ENCODE peak calls at places on chromosomes 11 and 22, in four cellular contexts. A is psoas muscle, W is A549, P is coronary artery. T is an unnamed sample.

GRCh38 chr11:94727766-94728165 is 40.4 kb upstream of the AMOTL1 start:
- DNase-seq in A (no peak), W (no peak), P (no peak), T (no peak)

GRCh38 chr11:71163371-71163770 is 89.0 kb downstream of the SHANK2 start:
- DNase-seq in A (no peak), W (no peak), P (no peak), T (no peak)

GRCh38 chr22:22901578-22902218 is 14.1 kb downstream of the IGLL5 start:
- DNase-seq in A (no peak), W (no peak), P (no peak), T (no peak)

GRCh38 chr22:47944941-47945340 is 1182.5 kb downstream of the TBC1D22A start:
- DNase-seq in A (no peak), W (no peak), P (no peak), T (no peak)

GRCh38 chr11:99154277-99154676 is 133.5 kb downstream of the CNTN5 start:
- DNase-seq in A (no peak), W (no peak), P (no peak), T (no peak)

GRCh38 chr11:12418019-12418611 is 40.7 kb downstream of the PARVA start:
- DNase-seq in A (no peak), W (no peak), P (no peak), T (peak)

GRCh38 chr11:60772666-60773065 is 12.5 kb upstream of the MS4A10 start:
- DNase-seq in A (no peak), W (no peak), P (no peak), T (no peak)

GRCh38 chr11:96306933-96307747 is 35.9 kb downstream of the MAML2 start:
- DNase-seq in A (peak), W (peak), P (peak), T (peak)

GRCh38 chr22:23071163-23072034 is 1.1 kb downstream of the GNAZ start:
- DNase-seq in A (peak), W (no peak), P (no peak), T (no peak)

GRCh38 chr11:57150454-57150917 is 31.3 kb upstream of the LRRC55 start:
- DNase-seq in A (no peak), W (no peak), P (no peak), T (no peak)

GRCh38 chr22:18136563-18137320 is 13.2 kb upstream of the USP18 start:
- DNase-seq in A (peak), W (no peak), P (no peak), T (no peak)

GRCh38 chr22:35589071-35589735 is 27.9 kb downstream of the MB start:
- DNase-seq in A (peak), W (peak), P (no peak), T (peak)

GRCh38 chr22:30232716-30233218 is 13.8 kb downstream of the LIF start:
- DNase-seq in A (no peak), W (no peak), P (no peak), T (no peak)

GRCh38 chr22:40009953-40010751 is 15.4 kb downstream of the FAM83F start:
- DNase-seq in A (no peak), W (no peak), P (no peak), T (no peak)

GRCh38 chr11:97996762-97997161 is 1024.0 kb upstream of the CNTN5 start:
- DNase-seq in A (no peak), W (no peak), P (no peak), T (no peak)

GRCh38 chr11:26572770-26573402 is 823 bp upstream of the MUC15 start:
- DNase-seq in A (no peak), W (no peak), P (no peak), T (no peak)

GRCh38 chr11:71931245-71931602 is 2.4 kb downstream of the RNF121 start:
- DNase-seq in A (no peak), W (no peak), P (no peak), T (no peak)

GRCh38 chr11:102367364-102367763 is 20.4 kb downstream of the BIRC2 start:
- DNase-seq in A (no peak), W (peak), P (no peak), T (no peak)

GRCh38 chr11:75667831-75668507 is 869 bp downstream of the MAP6 start:
- DNase-seq in A (peak), W (peak), P (no peak), T (no peak)

GRCh38 chr11:72832301-72833082 is 18.3 kb downstream of the ATG16L2 start:
- DNase-seq in A (no peak), W (no peak), P (peak), T (no peak)

GRCh38 chr11:58573451-58574104 is 2.1 kb downstream of the LPXN start:
- DNase-seq in A (peak), W (peak), P (no peak), T (peak)

GRCh38 chr22:36838119-36839030 is 21.5 kb upstream of the PVALB start:
- DNase-seq in A (no peak), W (no peak), P (no peak), T (no peak)

GRCh38 chr22:27879923-27880322 is 39.1 kb downstream of the PITPNB start:
- DNase-seq in A (no peak), W (peak), P (no peak), T (no peak)

GRCh38 chr11:112553340-112553739 is 292.7 kb upstream of the PLET1 start:
- DNase-seq in A (no peak), W (no peak), P (no peak), T (no peak)

GRCh38 chr11:17386331-17387084 is 2.0 kb downstream of the KCNJ11 start:
- DNase-seq in A (peak), W (peak), P (no peak), T (no peak)
- H3K4me3 ChIP-seq in A (peak), W (no peak), P (peak), T (no peak)

DNA sequence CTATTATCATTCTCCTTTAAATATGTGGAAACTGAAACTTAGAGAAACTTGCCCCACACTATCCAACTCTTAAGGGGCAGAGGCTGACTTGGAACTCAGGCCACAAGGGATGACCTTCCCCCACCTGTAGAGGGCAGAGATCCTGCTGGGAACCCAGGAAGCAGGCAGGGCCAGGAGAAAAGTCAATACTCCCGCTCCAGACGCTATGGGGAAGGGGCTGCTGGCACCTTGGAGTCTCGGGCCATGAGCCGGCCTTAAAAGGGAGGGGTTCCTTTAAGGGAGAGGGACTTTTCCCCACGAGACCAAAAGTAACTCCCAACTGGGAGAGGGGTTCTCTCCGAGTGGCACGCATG is 620 bp upstream of the ANO5 start:
- DNase-seq in A (no peak), W (peak), P (no peak), T (no peak)
- H3K4me3 ChIP-seq in A (peak), W (peak), P (peak), T (peak)

DNA sequence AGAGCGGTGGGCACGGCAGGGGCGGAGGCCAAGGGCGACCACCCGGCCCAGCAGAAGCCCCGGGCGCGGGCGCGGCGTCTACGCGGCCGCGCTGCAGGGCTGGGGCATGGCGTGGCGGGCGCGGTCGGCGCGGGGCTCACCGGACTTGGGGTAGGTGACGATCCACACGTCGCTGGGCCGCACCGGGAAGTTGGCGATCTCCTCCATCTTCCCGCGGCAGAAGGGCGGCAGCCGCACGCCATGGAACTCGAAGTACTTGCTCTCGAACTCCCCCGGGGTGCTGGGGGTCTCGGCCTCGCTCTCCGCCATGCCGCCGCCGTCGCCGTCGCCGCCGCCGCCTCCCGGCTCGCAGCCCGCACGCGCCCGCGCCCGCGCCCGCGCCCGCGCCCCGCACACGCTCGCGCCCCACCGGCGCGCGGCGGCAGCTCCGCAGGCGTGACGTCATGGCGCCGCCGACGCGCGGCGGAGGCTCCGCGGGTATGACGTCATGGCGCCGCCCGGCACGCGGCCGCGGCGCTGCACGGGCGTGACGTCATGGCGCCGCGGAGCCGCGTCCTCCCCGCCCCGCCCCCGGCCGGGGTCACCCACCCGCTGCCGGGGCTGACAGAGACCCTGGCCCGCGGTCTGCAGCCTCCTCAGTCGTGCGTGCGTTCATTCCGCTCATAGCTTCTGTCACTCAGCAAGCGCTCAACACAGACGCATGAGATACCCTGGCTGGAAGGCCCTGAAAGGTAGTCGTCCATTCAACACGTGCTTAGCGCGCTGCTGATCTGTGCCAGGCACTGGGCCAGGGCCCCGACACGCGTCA is at the start of gene SULT4A1:
- DNase-seq in A (no peak), W (no peak), P (no peak), T (no peak)
- H3K4me3 ChIP-seq in A (peak), W (peak), P (peak), T (peak)

DNA sequence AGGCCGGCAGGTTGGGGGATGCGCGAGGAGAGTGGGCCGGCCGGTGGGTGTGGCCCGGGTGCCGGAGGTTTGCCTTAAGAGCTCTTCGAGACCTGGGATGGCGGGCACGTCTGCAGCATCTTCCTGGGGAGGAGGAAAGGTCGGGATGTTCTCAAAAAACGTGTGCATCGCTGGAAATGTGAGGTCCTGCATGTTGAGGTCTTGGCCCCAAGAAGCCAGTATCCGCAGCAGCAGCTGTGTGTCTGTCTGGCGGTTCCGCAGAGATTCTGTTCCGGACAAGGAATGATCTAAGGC is 1.4 kb downstream of the NAV2 start:
- DNase-seq in A (no peak), W (no peak), P (no peak), T (no peak)
- H3K4me3 ChIP-seq in A (peak), W (peak), P (peak), T (peak)

GRCh38 chr11:34623463-34623862 is 2.6 kb downstream of the EHF start:
- DNase-seq in A (no peak), W (no peak), P (no peak), T (no peak)

GRCh38 chr11:34627197-34627596 is 6.3 kb downstream of the EHF start:
- DNase-seq in A (no peak), W (no peak), P (no peak), T (no peak)

GRCh38 chr11:34624069-34624468 is 3.2 kb downstream of the EHF start:
- DNase-seq in A (no peak), W (no peak), P (no peak), T (no peak)

GRCh38 chr11:34626393-34626792 is 5.5 kb downstream of the EHF start:
- DNase-seq in A (no peak), W (no peak), P (no peak), T (no peak)

GRCh38 chr11:34625576-34625975 is 4.7 kb downstream of the EHF start:
- DNase-seq in A (no peak), W (no peak), P (no peak), T (no peak)
- H3K4me3 ChIP-seq in A (no peak), W (no peak), P (no peak), T (no peak)

GRCh38 chr11:63537293-63538101 is 889 bp downstream of the PLAAT4 start:
- DNase-seq in A (peak), W (no peak), P (peak), T (no peak)
- H3K4me3 ChIP-seq in A (peak), W (no peak), P (peak), T (peak)

DNA sequence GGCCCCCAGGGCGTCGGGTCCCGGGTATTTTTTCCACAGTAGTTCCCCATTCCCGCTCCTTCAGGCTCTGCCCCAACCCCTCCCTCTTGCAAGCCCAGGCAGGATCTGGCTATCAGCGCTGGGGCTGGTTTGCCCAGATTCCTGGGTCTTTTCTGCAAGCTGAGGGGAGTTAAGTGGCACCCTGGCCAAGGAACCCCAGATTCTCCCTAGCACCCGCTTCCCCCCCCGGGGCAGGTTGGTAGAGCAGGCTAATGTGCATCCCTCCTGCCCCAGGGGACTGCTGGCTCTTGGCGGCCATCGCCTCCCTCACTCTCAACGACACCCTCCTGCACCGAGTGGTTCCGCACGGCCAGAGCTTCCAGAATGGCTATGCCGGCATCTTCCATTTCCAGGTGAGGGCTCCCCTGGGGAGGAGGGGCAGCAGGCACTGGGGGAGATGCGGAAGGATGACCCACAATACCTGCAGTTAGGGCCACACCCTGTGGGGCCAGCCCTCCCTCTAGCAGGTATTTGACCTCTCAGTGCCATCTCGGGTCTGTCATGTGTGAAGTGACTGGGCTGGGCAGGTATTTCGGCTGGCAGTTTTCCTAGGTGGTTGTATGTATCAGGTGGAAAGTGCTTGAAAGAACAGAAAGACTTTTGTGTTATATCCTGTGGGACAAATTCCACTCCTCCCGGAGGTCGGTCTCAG is 1.6 kb downstream of the CAPN1 start:
- DNase-seq in A (no peak), W (no peak), P (no peak), T (no peak)
- H3K4me3 ChIP-seq in A (no peak), W (no peak), P (peak), T (peak)

DNA sequence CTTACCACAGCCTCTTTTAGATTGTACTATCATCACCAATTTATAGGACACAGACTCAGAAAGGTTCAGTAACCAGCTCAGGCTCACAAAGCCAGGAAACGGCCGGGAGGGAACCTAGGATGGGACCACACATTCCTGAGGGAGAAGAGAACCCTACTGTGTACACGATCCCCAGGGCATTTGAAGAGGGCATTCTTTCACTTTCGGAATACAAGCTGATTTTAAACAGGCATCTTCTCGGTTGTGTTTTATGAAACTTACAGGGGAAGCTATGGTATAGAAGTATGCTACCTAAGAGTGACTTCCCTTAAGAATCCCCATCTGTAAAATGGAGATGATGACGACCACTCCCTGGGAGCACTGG is 19.0 kb downstream of the SMCO4 start:
- DNase-seq in A (no peak), W (no peak), P (no peak), T (no peak)
- H3K4me3 ChIP-seq in A (no peak), W (no peak), P (no peak), T (no peak)

DNA sequence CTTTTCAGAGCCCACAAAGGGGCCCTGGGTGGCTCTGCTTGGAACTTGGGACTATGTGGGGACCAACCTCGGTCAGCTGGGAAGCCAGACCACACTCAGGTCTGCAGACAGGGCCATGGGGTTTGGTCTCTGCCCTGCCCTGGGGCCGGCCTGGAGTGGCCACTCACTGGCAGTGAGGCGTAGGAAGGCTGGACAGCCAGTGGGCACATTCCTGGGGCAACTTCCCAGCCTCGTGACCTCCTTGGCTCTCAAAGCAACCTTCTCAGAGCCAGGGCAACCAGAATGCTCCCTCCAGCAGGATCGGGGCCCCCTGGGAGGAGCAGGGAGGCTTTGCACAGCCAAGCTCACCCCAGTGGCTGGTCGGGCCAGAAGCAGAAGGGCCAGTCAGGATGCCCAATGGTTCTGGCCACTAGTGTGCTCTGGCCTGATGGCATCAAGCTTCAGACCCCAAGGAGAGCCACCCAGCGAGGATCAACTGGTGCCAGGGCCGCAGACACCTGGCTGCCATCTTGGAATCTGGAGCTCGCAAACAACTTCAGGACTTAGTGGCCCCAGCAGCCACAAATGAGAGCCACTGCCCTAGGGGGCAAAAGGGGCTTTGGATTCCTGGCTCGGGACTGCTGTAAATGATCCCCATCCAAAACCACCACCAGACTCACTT is 87.1 kb downstream of the MYEOV start:
- DNase-seq in A (peak), W (no peak), P (peak), T (no peak)
- H3K4me3 ChIP-seq in A (no peak), W (no peak), P (no peak), T (no peak)

DNA sequence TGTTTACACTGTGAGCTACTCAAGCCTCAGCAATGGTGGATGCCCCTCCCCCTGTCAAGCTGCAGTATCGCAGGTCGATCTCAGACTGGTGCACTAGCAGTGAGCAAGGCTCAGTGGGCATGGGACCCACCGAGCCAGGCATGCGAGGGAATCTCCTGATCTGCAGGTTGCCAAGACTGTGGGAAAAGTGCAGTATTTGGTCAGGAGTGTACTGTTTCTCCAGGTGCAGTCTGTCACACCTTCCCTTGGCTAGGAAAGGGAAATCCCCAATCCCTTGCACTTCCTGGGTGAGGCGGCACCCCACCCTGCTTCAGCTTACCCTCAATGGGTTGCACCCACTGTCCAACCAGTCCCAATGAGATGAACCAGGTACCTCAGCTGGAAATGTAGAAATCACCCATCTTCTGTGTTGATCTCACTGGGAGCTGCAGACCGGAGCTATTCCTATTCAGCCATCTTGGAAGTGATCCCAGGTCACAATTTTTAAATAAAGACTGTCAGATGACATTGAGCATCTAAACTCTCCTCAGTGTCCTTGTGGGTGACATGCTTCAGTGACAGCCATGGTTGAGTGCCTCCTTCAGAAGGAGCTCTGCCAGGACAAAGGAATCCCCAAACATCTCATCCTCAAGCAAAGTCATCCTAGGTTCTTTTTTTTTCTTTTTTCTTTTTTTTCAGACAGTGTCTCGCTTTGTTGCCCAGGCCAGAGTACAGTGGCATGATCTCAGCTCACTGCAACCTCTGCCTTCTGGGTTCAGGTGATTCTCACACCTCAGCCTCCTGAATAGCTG is 10.8 kb downstream of the SLC22A24 start:
- DNase-seq in A (no peak), W (no peak), P (no peak), T (no peak)
- H3K4me3 ChIP-seq in A (no peak), W (no peak), P (no peak), T (no peak)